ENCODE peak calls at places on chromosomes 6 and 20, in six cellular contexts. P is activated T-cell treated with anti-CD3 and anti-CD28 coated beads, Interleukin-2, amount 50 U/mL, for 72 hours; Z is Panc1; L is OCI-LY7; K is caudate nucleus; J is GM04504. D is an unnamed sample.

GRCh38 chr6:125439512-125439911 is 137.7 kb upstream of the HDDC2 start:
- DNase-seq in P (no peak), Z (no peak), L (no peak), K (no peak), J (no peak), D (no peak)

GRCh38 chr6:98724537-98724936 is 109.8 kb upstream of the POU3F2 start:
- DNase-seq in P (no peak), Z (no peak), L (no peak), K (no peak), J (no peak), D (no peak)

GRCh38 chr20:61031101-61031830 is 220.8 kb upstream of the CDH4 start:
- DNase-seq in P (no peak), Z (no peak), L (no peak), K (no peak), J (no peak), D (no peak)

GRCh38 chr6:162610351-162610750 is 117.2 kb downstream of the PRKN start:
- DNase-seq in P (no peak), Z (no peak), L (no peak), K (no peak), J (no peak), D (no peak)

GRCh38 chr6:84118191-84118590 is 84.6 kb downstream of the MRAP2 start:
- DNase-seq in P (no peak), Z (no peak), L (no peak), K (no peak), J (no peak), D (no peak)

GRCh38 chr6:46993846-46994245 is 48.3 kb downstream of the ADGRF1 start:
- DNase-seq in P (no peak), Z (peak; percentile 50), L (no peak), K (no peak), J (peak; percentile 58), D (no peak)

GRCh38 chr6:84424956-84425355 is 197.5 kb upstream of the CEP162 start:
- DNase-seq in P (no peak), Z (no peak), L (no peak), K (no peak), J (no peak), D (no peak)

GRCh38 chr20:61333484-61334108 is 81.5 kb downstream of the CDH4 start:
- DNase-seq in P (no peak), Z (no peak), L (no peak), K (no peak), J (no peak), D (no peak)